ENCODE peak calls at places on chromosomes 2 and 18, in seven cellular contexts. C is foreskin fibroblast; J is HL-60; Z is CD4-positive, alpha-beta T cell; H is kidney; N is OCI-LY7; M is brain microvascular endothelial cell. T is an unnamed sample.

GRCh38 chr18:70181015-70181414 is 24.5 kb downstream of the RTTN start:
- DNase-seq in H (no peak), C (peak; percentile 77), M (peak; percentile 60), N (no peak), Z (no peak), J (no peak), T (peak; percentile 23)

GRCh38 chr2:177334940-177335543 is 57.5 kb upstream of the AGPS start:
- DNase-seq in H (no peak), J (peak; percentile 39), C (peak; percentile 64), M (no peak), N (peak; percentile 69), Z (no peak), T (no peak)

GRCh38 chr2:167345559-167345958 is 457.3 kb downstream of the XIRP2 start:
- DNase-seq in N (no peak), J (no peak), M (no peak), Z (no peak), C (no peak), H (no peak), T (no peak)

GRCh38 chr2:192515937-192516336 is 321.2 kb upstream of the TMEFF2 start:
- DNase-seq in M (no peak), Z (no peak), C (no peak), J (no peak), H (no peak), N (no peak), T (no peak)

GRCh38 chr2:86054539-86055082 is 51.1 kb downstream of the POLR1A start:
- DNase-seq in J (no peak), M (no peak), H (no peak), Z (no peak), N (no peak), C (no peak), T (no peak)

GRCh38 chr2:130912471-130912870 is 75.8 kb downstream of the ARHGEF4 start:
- DNase-seq in C (no peak), M (no peak), J (no peak), N (no peak), Z (no peak), H (no peak), T (no peak)

GRCh38 chr2:127721978-127722355 is 20.7 kb downstream of the SFT2D3 start:
- DNase-seq in H (no peak), Z (no peak), N (no peak), M (no peak), J (no peak), C (peak; percentile 27), T (no peak)

GRCh38 chr2:239312081-239312501 is 88.7 kb downstream of the HDAC4 start:
- DNase-seq in H (no peak), Z (no peak), N (no peak), C (no peak), M (no peak), J (no peak), T (no peak)

GRCh38 chr2:143261986-143262784 is 133.0 kb downstream of the ARHGAP15 start:
- DNase-seq in J (peak; percentile 60), Z (peak; percentile 32), N (peak; percentile 83), C (peak; percentile 8), M (no peak), H (no peak), T (no peak)

GRCh38 chr2:54308782-54309181 is 52.8 kb upstream of the TSPYL6 start:
- DNase-seq in M (no peak), N (no peak), C (no peak), Z (no peak), H (no peak), J (no peak), T (no peak)

GRCh38 chr2:84697895-84698294 is 181.6 kb downstream of the DNAH6 start:
- DNase-seq in H (no peak), M (no peak), N (no peak), C (no peak), J (no peak), Z (no peak), T (no peak)

GRCh38 chr2:218985325-218986091 is 524 bp upstream of the FEV start:
- DNase-seq in M (no peak), J (no peak), H (no peak), C (no peak), Z (no peak), N (no peak), T (no peak)

GRCh38 chr2:221104391-221104811 is 467.7 kb downstream of the EPHA4 start:
- DNase-seq in H (peak; percentile 82), Z (no peak), M (peak; percentile 23), N (no peak), J (no peak), C (peak; percentile 64), T (no peak)

GRCh38 chr18:68696937-68697336 is 18.0 kb downstream of the TMX3 start:
- DNase-seq in J (no peak), M (no peak), N (no peak), H (no peak), Z (no peak), C (no peak), T (no peak)

GRCh38 chr2:49480520-49480919 is 326.2 kb upstream of the FSHR start:
- DNase-seq in H (no peak), M (no peak), C (no peak), Z (no peak), J (no peak), N (no peak), T (no peak)

GRCh38 chr2:35410431-35411061 is 945.0 kb upstream of the CRIM1 start:
- DNase-seq in M (peak; percentile 20), Z (peak; percentile 9), C (no peak), H (no peak), N (peak; percentile 59), J (peak; percentile 3), T (no peak)

GRCh38 chr2:187874786-187875185 is 320.6 kb upstream of the TFPI start:
- DNase-seq in Z (no peak), N (no peak), H (no peak), J (no peak), M (no peak), C (no peak), T (no peak)

GRCh38 chr2:154125900-154126299 is 254.2 kb downstream of the GALNT13 start:
- DNase-seq in H (no peak), N (no peak), J (no peak), C (peak; percentile 1), Z (no peak), M (no peak), T (no peak)

GRCh38 chr18:38198956-38199355 is 633.4 kb upstream of the CELF4 start:
- DNase-seq in J (no peak), M (no peak), H (no peak), Z (no peak), C (no peak), N (no peak), T (no peak)

DNA sequence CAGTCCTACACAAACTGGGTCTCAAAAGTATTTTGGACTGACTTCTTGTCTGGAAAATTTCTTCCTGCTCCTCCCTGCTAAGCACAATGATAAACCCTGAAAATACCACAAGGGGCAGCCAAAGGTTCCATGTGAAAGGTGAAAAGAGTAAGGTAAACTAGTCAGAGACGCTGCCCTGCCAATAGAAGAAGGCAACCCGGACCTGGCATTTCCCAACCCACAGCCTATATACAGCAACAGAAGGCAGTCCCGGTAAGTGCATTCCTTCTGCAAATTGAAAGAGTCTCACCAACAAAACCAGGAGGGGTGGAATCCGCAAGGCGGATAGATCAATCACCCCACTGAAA is 180.8 kb downstream of the AFF3 start:
- DNase-seq in J (no peak), N (no peak), M (no peak), Z (no peak), H (no peak), C (no peak), T (no peak)
- TF ChIP-seq CTCF in J (no peak), N (no peak), M (no peak), Z (no peak), H (no peak), C (no peak), T (no peak)

GRCh38 chr2:173761603-173762119 is 203.5 kb downstream of the SP3 start:
- DNase-seq in C (no peak), M (no peak), Z (no peak), H (no peak), N (no peak), J (no peak), T (no peak)

GRCh38 chr2:173762864-173763263 is 202.3 kb downstream of the SP3 start:
- DNase-seq in N (no peak), Z (no peak), M (no peak), C (no peak), H (no peak), J (no peak), T (no peak)

GRCh38 chr2:173766537-173767289 is 198.5 kb downstream of the SP3 start:
- DNase-seq in C (no peak), M (no peak), Z (no peak), H (no peak), N (no peak), J (no peak), T (no peak)

GRCh38 chr2:173764094-173764493 is 201.1 kb downstream of the SP3 start:
- DNase-seq in Z (no peak), J (no peak), C (no peak), H (no peak), N (no peak), M (peak; percentile 44), T (no peak)

DNA sequence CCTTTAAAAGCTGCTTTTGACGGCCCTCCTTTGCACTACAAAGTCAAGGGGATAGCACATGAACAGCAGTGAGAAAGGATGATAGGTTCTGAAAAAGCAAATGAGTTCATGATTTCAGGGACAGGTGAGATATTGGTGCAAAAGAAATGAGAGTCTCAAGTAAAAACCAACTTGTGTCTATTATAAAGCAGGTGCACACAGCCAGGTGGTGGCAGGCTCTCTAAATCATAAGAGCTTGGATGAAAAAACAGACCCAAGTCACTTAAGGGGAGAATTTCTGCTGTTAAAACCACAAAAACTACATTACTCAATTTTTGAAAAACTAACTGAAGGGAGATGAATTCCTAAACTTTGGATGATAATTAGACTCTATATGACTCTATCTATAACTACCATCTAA is 201.5 kb downstream of the SP3 start:
- DNase-seq in C (no peak), M (no peak), H (no peak), N (peak; percentile 11), J (no peak), Z (no peak), T (no peak)
- TF ChIP-seq CTCF in C (no peak), M (no peak), H (no peak), N (no peak), J (no peak), Z (no peak), T (no peak)

DNA sequence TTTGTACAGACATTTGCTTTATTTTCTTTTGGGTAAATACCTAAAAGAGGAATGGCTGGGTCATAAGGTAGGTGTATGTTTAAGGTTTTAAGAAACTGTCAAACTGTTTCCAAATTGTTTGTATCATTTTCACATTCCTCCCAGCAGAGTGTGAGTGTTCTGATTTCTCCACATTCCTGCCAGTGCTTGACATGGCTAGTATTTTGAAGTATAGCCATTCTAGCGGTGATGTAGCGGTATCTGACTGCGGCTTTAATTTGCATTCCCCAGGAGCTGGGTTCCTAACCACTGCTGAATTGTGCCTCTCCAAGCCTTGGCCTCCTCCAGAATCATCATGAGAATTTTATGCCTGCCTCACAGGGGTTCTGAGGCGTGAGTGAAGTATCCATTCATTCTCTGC is 61.8 kb upstream of the ARL4C start:
- DNase-seq in M (no peak), N (no peak), Z (no peak), H (no peak), J (no peak), C (no peak), T (no peak)
- TF ChIP-seq CTCF in M (peak; percentile 17), N (no peak), Z (no peak), H (no peak), J (no peak), C (no peak), T (peak; percentile 15)

DNA sequence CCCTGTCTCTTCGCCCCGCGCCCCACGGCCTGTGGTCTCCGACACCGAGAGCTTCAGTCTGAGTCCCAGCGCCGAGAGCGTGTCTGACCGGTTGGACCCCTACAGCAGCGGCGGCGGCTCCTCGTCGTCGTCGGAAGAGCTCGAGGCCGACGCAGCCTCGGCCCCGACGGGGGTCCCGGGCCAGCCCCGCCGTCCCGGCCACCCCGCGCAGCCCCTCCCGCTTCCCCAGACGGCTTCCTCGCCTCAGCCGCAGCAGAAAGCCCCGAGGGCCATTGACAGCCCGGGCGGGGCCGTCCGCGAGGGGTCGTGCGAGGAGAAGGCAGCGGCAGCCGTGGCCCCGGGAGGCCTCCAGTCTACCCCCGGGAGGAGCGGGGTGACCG is 1.3 kb downstream of the PHLPP1 start:
- DNase-seq in J (no peak), Z (peak; percentile 20), N (peak; percentile 34), M (peak; percentile 10), C (peak; percentile 60), H (peak; percentile 89), T (no peak)
- TF ChIP-seq CTCF in J (no peak), Z (no peak), N (no peak), M (peak; percentile 10), C (no peak), H (no peak), T (peak; percentile 14)